ENCODE peak calls at places on chromosomes 3 and 15, in ten cellular contexts. X, Z, C, O, R, U, Q, G, L and K are unnamed samples.

GRCh38 chr3:163817015-163817414 is 1261.3 kb downstream of the SI start:
- DNase-seq in X (no peak), Z (no peak), C (no peak), O (no peak), R (no peak), U (no peak), Q (no peak), G (no peak), L (no peak), K (no peak)

GRCh38 chr3:38016847-38017444 is 12.5 kb downstream of the PLCD1 start:
- DNase-seq in X (no peak), Z (no peak), C (no peak), O (no peak), R (no peak), U (no peak), Q (no peak), G (peak), L (no peak), K (no peak)

GRCh38 chr3:72187131-72187530 is 402.2 kb upstream of the PROK2 start:
- DNase-seq in X (no peak), Z (no peak), C (no peak), O (no peak), R (peak), U (no peak), Q (no peak), G (no peak), L (no peak), K (no peak)

GRCh38 chr3:39294446-39295183 is 14.8 kb upstream of the CX3CR1 start:
- DNase-seq in X (no peak), Z (no peak), C (no peak), O (no peak), R (no peak), U (peak), Q (no peak), G (no peak), L (no peak), K (peak)

GRCh38 chr3:11660242-11660641 is 16.5 kb upstream of the VGLL4 start:
- DNase-seq in X (no peak), Z (no peak), C (no peak), O (no peak), R (no peak), U (no peak), Q (no peak), G (no peak), L (no peak), K (no peak)

GRCh38 chr15:53193149-53193548 is 403.0 kb upstream of the ONECUT1 start:
- DNase-seq in X (no peak), Z (no peak), C (no peak), O (no peak), R (peak), U (no peak), Q (no peak), G (no peak), L (no peak), K (no peak)

GRCh38 chr3:53845103-53845880 is 927 bp downstream of the CHDH start:
- DNase-seq in X (no peak), Z (no peak), C (no peak), O (peak), R (peak), U (no peak), Q (peak), G (no peak), L (peak), K (peak)

GRCh38 chr15:100224206-100225185 is 117.3 kb downstream of the ADAMTS17 start:
- DNase-seq in X (peak), Z (no peak), C (no peak), O (no peak), R (no peak), U (no peak), Q (no peak), G (peak), L (no peak), K (no peak)

GRCh38 chr3:15055019-15055557 is 10.0 kb downstream of the MRPS25 start:
- DNase-seq in X (peak), Z (no peak), C (no peak), O (no peak), R (peak), U (peak), Q (no peak), G (no peak), L (no peak), K (peak)

GRCh38 chr15:37106490-37107001 is 6.2 kb upstream of the MEIS2 start:
- DNase-seq in X (no peak), Z (no peak), C (no peak), O (no peak), R (no peak), U (no peak), Q (peak), G (peak), L (peak), K (peak)

GRCh38 chr3:16658933-16659793 is 53.9 kb upstream of the DAZL start:
- DNase-seq in X (no peak), Z (no peak), C (no peak), O (no peak), R (no peak), U (no peak), Q (no peak), G (no peak), L (no peak), K (no peak)

GRCh38 chr3:106826861-106827311 is 550.4 kb upstream of the CCDC54 start:
- DNase-seq in X (no peak), Z (no peak), C (no peak), O (no peak), R (no peak), U (no peak), Q (no peak), G (no peak), L (no peak), K (no peak)

GRCh38 chr3:178735032-178735674 is 198.9 kb downstream of the KCNMB2 start:
- DNase-seq in X (no peak), Z (no peak), C (no peak), O (no peak), R (no peak), U (no peak), Q (no peak), G (no peak), L (no peak), K (no peak)

GRCh38 chr3:126050050-126050392 is 33.9 kb downstream of the SLC41A3 start:
- DNase-seq in X (no peak), Z (no peak), C (no peak), O (no peak), R (no peak), U (no peak), Q (no peak), G (no peak), L (peak), K (no peak)

GRCh38 chr3:44106761-44107160 is 134.9 kb upstream of the TOPAZ1 start:
- DNase-seq in X (no peak), Z (no peak), C (no peak), O (no peak), R (no peak), U (no peak), Q (no peak), G (no peak), L (no peak), K (no peak)

GRCh38 chr3:126003447-126004190 is 34.6 kb downstream of the ROPN1B start:
- DNase-seq in X (no peak), Z (no peak), C (no peak), O (no peak), R (no peak), U (no peak), Q (no peak), G (no peak), L (no peak), K (no peak)

GRCh38 chr15:32867313-32867626 is 149.5 kb downstream of the GREM1 start:
- DNase-seq in X (no peak), Z (no peak), C (no peak), O (no peak), R (peak), U (no peak), Q (no peak), G (no peak), L (no peak), K (no peak)

GRCh38 chr3:122690096-122690495 is 9.5 kb downstream of the PARP14 start:
- DNase-seq in X (no peak), Z (no peak), C (no peak), O (no peak), R (no peak), U (no peak), Q (no peak), G (no peak), L (no peak), K (no peak)

GRCh38 chr15:23447107-23447500 is at the start of gene GOLGA6L2:
- DNase-seq in X (no peak), Z (no peak), C (no peak), O (no peak), R (peak), U (no peak), Q (no peak), G (no peak), L (no peak), K (no peak)

GRCh38 chr3:172194702-172195392 is 155.5 kb downstream of the FNDC3B start:
- DNase-seq in X (no peak), Z (no peak), C (no peak), O (peak), R (peak), U (no peak), Q (no peak), G (no peak), L (no peak), K (no peak)

GRCh38 chr3:32990116-32990515 is 38.7 kb downstream of the CCR4 start:
- DNase-seq in X (no peak), Z (no peak), C (no peak), O (no peak), R (no peak), U (no peak), Q (no peak), G (no peak), L (no peak), K (no peak)

GRCh38 chr3:124412642-124413041 is 317.6 kb upstream of the UMPS start:
- DNase-seq in X (no peak), Z (no peak), C (no peak), O (no peak), R (no peak), U (no peak), Q (no peak), G (no peak), L (no peak), K (no peak)

GRCh38 chr15:59565299-59565698 is 46.3 kb upstream of the GCNT3 start:
- DNase-seq in X (no peak), Z (no peak), C (no peak), O (no peak), R (no peak), U (no peak), Q (no peak), G (no peak), L (no peak), K (no peak)

GRCh38 chr15:90058308-90058707 is 44.0 kb downstream of the IDH2 start:
- DNase-seq in X (no peak), Z (no peak), C (no peak), O (no peak), R (no peak), U (peak), Q (no peak), G (no peak), L (no peak), K (no peak)